ENCODE peak calls at places on chromosomes 1 and 21, in five cellular contexts. R is aorta, Q is head of caudate nucleus, S is fibroblast of lung, T is hippocampal formation. E is an unnamed sample.

GRCh38 chr1:155463865-155464264 is 98.7 kb downstream of the ASH1L start:
- DNase-seq in R (no peak), Q (no peak), S (peak), T (no peak), E (no peak)

GRCh38 chr1:219128957-219129356 is 44.7 kb upstream of the LYPLAL1 start:
- DNase-seq in R (no peak), Q (no peak), S (peak), T (no peak), E (no peak)

GRCh38 chr1:232476538-232476950 is 153.4 kb downstream of the SIPA1L2 start:
- DNase-seq in R (no peak), Q (no peak), S (peak), T (no peak), E (no peak)

GRCh38 chr1:9150582-9151290 is 21.8 kb upstream of the GPR157 start:
- DNase-seq in R (no peak), Q (no peak), S (peak), T (peak), E (no peak)

GRCh38 chr1:119549719-119550141 is 42.7 kb downstream of the HSD3B1 start:
- DNase-seq in R (no peak), Q (peak), S (peak), T (peak), E (peak)

GRCh38 chr1:219121634-219122033 is 52.0 kb upstream of the LYPLAL1 start:
- DNase-seq in R (no peak), Q (no peak), S (no peak), T (no peak), E (no peak)

GRCh38 chr1:43135857-43136781 is 36.0 kb downstream of the EBNA1BP2 start:
- DNase-seq in R (no peak), Q (no peak), S (no peak), T (no peak), E (no peak)

GRCh38 chr1:5597991-5598823 is 394.0 kb downstream of the NPHP4 start:
- DNase-seq in R (no peak), Q (no peak), S (no peak), T (no peak), E (peak)

GRCh38 chr1:86409416-86410021 is 13.4 kb upstream of the ODF2L start:
- DNase-seq in R (no peak), Q (no peak), S (peak), T (no peak), E (peak)

GRCh38 chr1:234437423-234438171 is 41.4 kb downstream of the TARBP1 start:
- DNase-seq in R (no peak), Q (no peak), S (peak), T (no peak), E (no peak)

GRCh38 chr1:111399792-111400610 is 27.5 kb downstream of the OVGP1 start:
- DNase-seq in R (no peak), Q (peak), S (peak), T (peak), E (peak)

GRCh38 chr1:187516874-187517273 is 688.1 kb downstream of the PLA2G4A start:
- DNase-seq in R (no peak), Q (no peak), S (no peak), T (no peak), E (no peak)

GRCh38 chr1:204975568-204976235 is 67.3 kb upstream of the CNTN2 start:
- DNase-seq in R (no peak), Q (peak), S (peak), T (peak), E (peak)

GRCh38 chr1:38589036-38589435 is 270.5 kb downstream of the RRAGC start:
- DNase-seq in R (no peak), Q (no peak), S (peak), T (no peak), E (no peak)

GRCh38 chr1:13667696-13668095 is 32.3 kb upstream of the PRDM2 start:
- DNase-seq in R (no peak), Q (no peak), S (no peak), T (no peak), E (no peak)

GRCh38 chr1:48761986-48762385 is 14.7 kb downstream of the BEND5 start:
- DNase-seq in R (peak), Q (no peak), S (peak), T (no peak), E (peak)

GRCh38 chr1:229980009-229980408 is 87.0 kb upstream of the GALNT2 start:
- DNase-seq in R (no peak), Q (no peak), S (peak), T (no peak), E (no peak)

GRCh38 chr1:154154534-154155181 is at the start of gene NUP210L:
- DNase-seq in R (peak), Q (no peak), S (peak), T (no peak), E (peak)

GRCh38 chr1:206678490-206678889 is 6.2 kb upstream of the MAPKAPK2 start:
- DNase-seq in R (no peak), Q (no peak), S (no peak), T (no peak), E (no peak)

GRCh38 chr21:42537106-42537742 is 23.6 kb downstream of the SLC37A1 start:
- DNase-seq in R (no peak), Q (no peak), S (no peak), T (peak), E (no peak)

GRCh38 chr1:40709802-40710278 is 18.3 kb downstream of the NFYC start:
- DNase-seq in R (no peak), Q (no peak), S (no peak), T (no peak), E (no peak)

GRCh38 chr1:6600410-6601048 is 2.1 kb downstream of the KLHL21 start:
- DNase-seq in R (no peak), Q (no peak), S (no peak), T (no peak), E (no peak)

GRCh38 chr1:119795471-119795870 is 15.8 kb downstream of the REG4 start:
- DNase-seq in R (no peak), Q (no peak), S (no peak), T (no peak), E (no peak)

GRCh38 chr21:38858429-38859205 is 52.9 kb downstream of the ETS2 start:
- DNase-seq in R (no peak), Q (no peak), S (no peak), T (no peak), E (peak)

GRCh38 chr1:214470132-214470531 is 81.3 kb downstream of the PTPN14 start:
- DNase-seq in R (no peak), Q (no peak), S (no peak), T (no peak), E (no peak)

GRCh38 chr1:6006882-6007281 is 14.7 kb upstream of the NPHP4 start:
- DNase-seq in R (peak), Q (no peak), S (no peak), T (no peak), E (no peak)

GRCh38 chr1:59013276-59013927 is 229.6 kb upstream of the JUN start:
- DNase-seq in R (no peak), Q (no peak), S (peak), T (no peak), E (no peak)

GRCh38 chr1:224333309-224333926 is 3.4 kb upstream of the NVL start:
- DNase-seq in R (no peak), Q (no peak), S (peak), T (peak), E (peak)

GRCh38 chr1:230537456-230537855 is 104.8 kb upstream of the COG2 start:
- DNase-seq in R (no peak), Q (no peak), S (no peak), T (no peak), E (no peak)

GRCh38 chr1:204480515-204480914 is 14.1 kb downstream of the PIK3C2B start:
- DNase-seq in R (no peak), Q (no peak), S (no peak), T (no peak), E (no peak)

GRCh38 chr1:42003433-42003832 is 84.7 kb upstream of the HIVEP3 start:
- DNase-seq in R (no peak), Q (no peak), S (no peak), T (no peak), E (peak)

GRCh38 chr1:66571789-66572188 is 37.8 kb downstream of the SGIP1 start:
- DNase-seq in R (no peak), Q (no peak), S (peak), T (no peak), E (no peak)

GRCh38 chr1:232271299-232271698 is 358.6 kb downstream of the SIPA1L2 start:
- DNase-seq in R (no peak), Q (no peak), S (no peak), T (no peak), E (no peak)

GRCh38 chr1:112507896-112508241 is 896 bp upstream of the WNT2B start:
- DNase-seq in R (no peak), Q (no peak), S (no peak), T (no peak), E (no peak)

GRCh38 chr1:235908742-235909520 is 42.2 kb upstream of the LYST start:
- DNase-seq in R (no peak), Q (no peak), S (peak), T (no peak), E (no peak)

E was measured in NCI-H2029.